ENCODE peak calls at places on chromosomes 5 and 9, in seven cellular contexts. O is fibroblast of lung; Y is tibial nerve; N is stimulated activated naive CD4-positive, alpha-beta T cell; L is activated CD4-positive, alpha-beta T cell treated with anti-CD3 and anti-CD28 coated beads, Interleukin-2, amount 50 U/mL, for 1 hour; M is NCI-H524; G is EH. V is an unnamed sample.

GRCh38 chr9:90795879-90796317 is 5.7 kb upstream of the SYK start:
- DNase-seq in Y (no peak), L (no peak), O (no peak), M (no peak), G (no peak), N (no peak), V (no peak)

GRCh38 chr9:3001311-3001710 is 157.4 kb upstream of the PUM3 start:
- DNase-seq in M (no peak), G (no peak), L (no peak), O (no peak), Y (no peak), N (no peak), V (no peak)

GRCh38 chr5:32387176-32387575 is 57.4 kb downstream of the ZFR start:
- DNase-seq in G (no peak), O (no peak), M (no peak), N (no peak), L (no peak), Y (no peak), V (no peak)

GRCh38 chr5:96881511-96882115 is 5.3 kb downstream of the ERAP2 start:
- DNase-seq in N (no peak), Y (no peak), L (no peak), G (no peak), M (no peak), O (peak; percentile 96), V (no peak)

GRCh38 chr9:114883709-114884108 is 46.7 kb downstream of the TNFSF8 start:
- DNase-seq in Y (no peak), L (no peak), M (no peak), G (no peak), O (no peak), N (no peak), V (no peak)

GRCh38 chr9:13956107-13956506 is 357.8 kb downstream of the NFIB start:
- DNase-seq in G (peak; percentile 38), L (no peak), O (no peak), M (no peak), Y (no peak), N (no peak), V (peak; percentile 54)

GRCh38 chr9:91992636-91993035 is 42.6 kb upstream of the ROR2 start:
- DNase-seq in L (no peak), O (peak; percentile 11), M (peak; percentile 25), N (no peak), G (peak; percentile 93), Y (no peak), V (peak; percentile 24)

GRCh38 chr5:73117088-73117755 is 3.2 kb upstream of the TMEM171 start:
- DNase-seq in M (no peak), Y (no peak), O (no peak), L (no peak), N (no peak), G (no peak), V (no peak)

GRCh38 chr9:129404621-129405020 is 216.3 kb downstream of the C9orf50 start:
- DNase-seq in G (no peak), M (no peak), O (no peak), N (no peak), Y (no peak), L (no peak), V (no peak)

GRCh38 chr5:170302729-170303501 is 5.3 kb upstream of the LCP2 start:
- DNase-seq in Y (no peak), M (no peak), N (peak; percentile 87), O (no peak), L (peak; percentile 66), G (no peak), V (no peak)

V was measured in foreskin melanocyte.